ENCODE peak calls at places on chromosomes 16 and 17, in ten cellular contexts. P is CD4-positive, CD25-positive, alpha-beta regulatory T cell; J is GM23248; I is CD8-positive, alpha-beta T cell; C is SJSA1; A is IMR-90; L is CD8-positive, alpha-beta memory T cell; Q is uterus; T is heart right ventricle; S is lower lobe of right lung. V is an unnamed sample.

GRCh38 chr17:19250421-19251141 is 13.4 kb downstream of the EPN2 start:
- DNase-seq in S (no peak), P (no peak), Q (no peak), J (peak; percentile 59), T (peak; percentile 54), L (no peak), A (no peak), C (no peak), I (no peak), V (no peak)

GRCh38 chr17:45019177-45019711 is 32.2 kb downstream of the DCAKD start:
- DNase-seq in C (peak; percentile 65), A (peak; percentile 34), T (peak; percentile 67), S (peak; percentile 52), I (no peak), J (peak; percentile 87), Q (peak; percentile 60), P (peak; percentile 22), L (peak; percentile 21), V (peak; percentile 72)

GRCh38 chr16:47375423-47375822 is 85.4 kb downstream of the ITFG1 start:
- DNase-seq in C (no peak), S (no peak), A (peak; percentile 28), Q (no peak), I (no peak), P (no peak), L (no peak), T (no peak), J (no peak), V (no peak)

GRCh38 chr17:31699281-31699680 is 159.8 kb downstream of the COPRS start:
- DNase-seq in C (no peak), L (no peak), P (no peak), A (peak; percentile 37), Q (no peak), I (no peak), S (no peak), J (peak; percentile 11), T (no peak), V (peak; percentile 26)

GRCh38 chr17:41864498-41864836 is 756 bp downstream of the KLHL11 start:
- DNase-seq in C (no peak), T (no peak), J (no peak), Q (no peak), I (no peak), S (no peak), P (no peak), A (no peak), L (no peak), V (no peak)

GRCh38 chr17:9254841-9255240 is 233.5 kb downstream of the NTN1 start:
- DNase-seq in Q (no peak), J (no peak), A (no peak), S (no peak), P (no peak), I (no peak), C (no peak), T (no peak), L (no peak), V (no peak)

GRCh38 chr16:87570938-87571867 is 31.1 kb upstream of the JPH3 start:
- DNase-seq in L (no peak), J (peak; percentile 85), C (peak; percentile 22), Q (no peak), A (peak; percentile 53), S (peak; percentile 63), T (peak; percentile 58), I (no peak), P (no peak), V (peak; percentile 42)

GRCh38 chr16:27239026-27239425 is 29.5 kb downstream of the NSMCE1 start:
- DNase-seq in J (no peak), C (no peak), S (peak; percentile 4), I (no peak), P (no peak), T (no peak), A (no peak), Q (no peak), L (no peak), V (no peak)

GRCh38 chr17:19237389-19238166 is 412 bp downstream of the EPN2 start:
- DNase-seq in I (no peak), L (peak; percentile 52), Q (no peak), T (peak; percentile 40), S (peak; percentile 53), C (peak; percentile 58), J (peak; percentile 53), P (no peak), A (no peak), V (peak; percentile 83)

GRCh38 chr16:57977418-57978069 is 6.6 kb upstream of the CNGB1 start:
- DNase-seq in P (no peak), C (no peak), I (no peak), Q (no peak), S (peak; percentile 44), J (no peak), A (no peak), L (no peak), T (no peak), V (no peak)

GRCh38 chr17:13601317-13601775 is 383 bp downstream of the HS3ST3A1 start:
- DNase-seq in L (no peak), T (peak; percentile 16), J (peak; percentile 68), P (no peak), A (no peak), Q (peak; percentile 15), I (no peak), C (peak; percentile 68), S (no peak), V (peak; percentile 71)

GRCh38 chr17:13599168-13599577 is 2.6 kb downstream of the HS3ST3A1 start:
- DNase-seq in P (no peak), Q (no peak), J (no peak), A (no peak), I (no peak), C (no peak), T (no peak), S (no peak), L (no peak), V (no peak)

GRCh38 chr17:13599808-13600398 is 1.8 kb downstream of the HS3ST3A1 start:
- DNase-seq in I (no peak), Q (no peak), P (no peak), C (peak; percentile 30), J (peak; percentile 49), L (no peak), A (peak; percentile 28), S (no peak), T (no peak), V (peak; percentile 55)

GRCh38 chr17:13601776-13602551 is at the start of gene HS3ST3A1:
- DNase-seq in T (peak; percentile 36), S (peak; percentile 50), J (peak; percentile 97), L (peak; percentile 2), C (peak; percentile 78), Q (peak; percentile 58), I (no peak), A (peak; percentile 82), P (no peak), V (peak; percentile 94)

GRCh38 chr17:13600475-13601316 is 1.0 kb downstream of the HS3ST3A1 start:
- DNase-seq in T (peak; percentile 15), A (peak; percentile 25), J (peak; percentile 68), Q (no peak), L (no peak), I (no peak), S (no peak), C (peak; percentile 54), P (no peak), V (peak; percentile 75)
- H3K4me3 ChIP-seq in T (peak overlapping the region; percentile 55), A (peak overlapping the region; percentile 93), J (peak overlapping the region; percentile 98), Q (no peak overlapping the region), L (no peak overlapping the region), I (no peak overlapping the region), S (peak overlapping the region; percentile 49), C (peak overlapping the region; percentile 76), P (no peak overlapping the region), V (peak overlapping the region; percentile 67)

DNA sequence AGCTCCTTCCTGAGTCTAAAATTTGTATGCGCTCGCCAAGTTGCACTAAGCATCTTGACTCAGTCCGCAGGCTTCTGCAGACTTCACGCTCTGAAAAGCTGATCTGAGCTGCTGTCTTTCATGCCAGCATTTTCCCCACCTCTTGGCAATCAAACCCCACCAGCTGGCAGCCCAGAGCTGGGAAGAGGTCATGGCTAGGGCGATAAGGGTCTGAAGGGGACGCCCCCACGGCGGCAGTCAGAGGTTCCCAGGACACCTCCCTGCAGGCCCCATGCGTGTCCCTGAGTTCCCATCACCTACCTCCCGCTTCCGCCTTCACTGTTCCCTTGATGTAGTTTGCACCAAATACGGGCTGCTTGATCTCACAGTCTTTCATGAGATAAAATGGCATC is 5.1 kb upstream of the UNC13D start:
- DNase-seq in S (no peak), C (no peak), L (no peak), I (no peak), P (no peak), T (no peak), J (no peak), A (no peak), Q (no peak), V (no peak)
- H3K27ac ChIP-seq in S (peak overlapping the region; percentile 90), C (no peak overlapping the region), L (no peak overlapping the region), I (no peak overlapping the region), P (no peak overlapping the region), T (peak overlapping the region; percentile 67), J (no peak overlapping the region), A (no peak overlapping the region), Q (peak overlapping the region; percentile 50), V (no peak overlapping the region)

GRCh38 chr17:57401556-57402488 is 145.5 kb downstream of the MSI2 start:
- DNase-seq in J (no peak), L (no peak), A (no peak), T (no peak), S (no peak), Q (no peak), C (no peak), P (no peak), I (no peak), V (no peak)
- H3K4me1 ChIP-seq in J (no peaks in the 10 kb centered on the region), L (no peaks in the 10 kb centered on the region), A (peaks cover 10% of the 10 kb centered on the region), T (peaks cover 2% of the 10 kb centered on the region), S (no peaks in the 10 kb centered on the region), Q (no peaks in the 10 kb centered on the region), C (peaks cover 47% of the 10 kb centered on the region), P (peaks cover 3% of the 10 kb centered on the region), I (peaks cover 10% of the 10 kb centered on the region), V (peaks cover 10% of the 10 kb centered on the region)

DNA sequence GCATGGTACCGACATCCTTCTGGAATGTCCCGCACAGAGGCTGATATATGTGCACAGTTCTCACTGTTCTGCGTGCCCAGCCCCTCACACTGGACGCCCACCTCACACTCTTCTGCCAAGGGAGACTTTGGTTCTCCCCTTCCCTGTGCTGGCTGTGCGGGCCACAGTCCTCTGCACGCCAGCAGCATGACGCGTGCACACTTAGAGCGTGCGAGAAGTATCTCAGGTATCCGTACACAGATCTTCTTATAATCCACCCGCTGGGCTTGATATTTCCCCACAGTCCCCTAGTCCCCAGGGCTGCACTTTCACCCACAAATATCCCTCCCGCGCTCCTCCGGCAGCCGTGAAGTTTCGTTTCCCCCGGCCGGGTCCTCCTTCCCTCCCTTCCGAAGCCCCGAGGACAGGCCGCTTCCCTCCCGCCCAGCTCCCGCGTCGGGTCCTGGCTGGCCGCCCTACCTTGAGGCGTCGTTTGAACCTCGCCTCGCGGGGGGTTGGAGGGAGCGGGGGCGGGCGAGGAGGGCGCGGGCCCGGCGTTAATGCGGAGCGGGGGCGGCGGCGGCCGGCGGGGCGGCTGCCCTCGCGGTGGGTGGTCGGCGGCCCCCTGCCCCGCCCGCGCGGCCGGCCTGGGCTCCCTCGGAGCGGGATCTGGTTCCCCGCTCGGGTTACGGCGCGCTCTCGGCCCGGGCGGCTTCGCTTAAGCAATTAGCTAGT is 5.0 kb upstream of the FOXF1 start:
- DNase-seq in I (no peak), L (no peak), S (no peak), J (peak; percentile 23), P (no peak), T (no peak), A (peak; percentile 55), Q (no peak), C (peak; percentile 44), V (peak; percentile 56)
- H3K4me3 ChIP-seq in I (no peak overlapping the region), L (no peak overlapping the region), S (peak overlapping the region; percentile 66), J (no peak overlapping the region), P (no peak overlapping the region), T (peak overlapping the region; percentile 27), A (peak overlapping the region; percentile 98), Q (no peak overlapping the region), C (peak overlapping the region; percentile 68), V (peak overlapping the region; percentile 50)